ENCODE peak calls at places on chromosomes 3 and 15, in five cellular contexts. A is stimulated activated naive B cell treated with anti-CD40 and anti-IgM and Interleukin-4, amounts not matched to agents 10 μg/mL and 1 μg/mL and 100 μg/mL, for 72 hours; V is tibial artery; J is COLO829; G is neural progenitor cell. L is an unnamed sample.

GRCh38 chr3:179882322-179882721 is 154.4 kb downstream of the PEX5L start:
- DNase-seq in A (no peak), V (no peak), J (no peak), G (peak; percentile 86), L (no peak)

GRCh38 chr15:82709081-82709420 is 624 bp downstream of the AP3B2 start:
- DNase-seq in A (no peak), V (no peak), J (no peak), G (no peak), L (no peak)

GRCh38 chr3:159761377-159761776 is 227.3 kb upstream of the IL12A start:
- DNase-seq in A (no peak), V (peak; percentile 42), J (no peak), G (no peak), L (peak; percentile 73)

GRCh38 chr15:32682569-32682968 is 35.2 kb upstream of the GREM1 start:
- DNase-seq in A (no peak), V (peak; percentile 39), J (no peak), G (no peak), L (no peak)

GRCh38 chr15:31268108-31268501 is 58.5 kb upstream of the KLF13 start:
- DNase-seq in A (no peak), V (peak; percentile 21), J (no peak), G (no peak), L (no peak)

GRCh38 chr3:111859061-111859973 is at the start of gene PHLDB2:
- DNase-seq in A (peak; percentile 31), V (peak; percentile 83), J (no peak), G (peak; percentile 96), L (peak; percentile 91)

GRCh38 chr15:65132841-65133549 is 613 bp downstream of the PDCD7 start:
- DNase-seq in A (peak; percentile 19), V (no peak), J (peak; percentile 35), G (peak; percentile 80), L (peak; percentile 56)

GRCh38 chr3:59609967-59610366 is 560.1 kb upstream of the CFAP20DC start:
- DNase-seq in A (no peak), V (no peak), J (no peak), G (peak; percentile 37), L (no peak)

GRCh38 chr3:183188895-183189462 is 26.4 kb upstream of the LAMP3 start:
- DNase-seq in A (no peak), V (no peak), J (no peak), G (peak; percentile 61), L (no peak)

GRCh38 chr15:33160581-33161165 is 33.8 kb downstream of the FMN1 start:
- DNase-seq in A (no peak), V (no peak), J (no peak), G (no peak), L (no peak)

GRCh38 chr3:121431717-121432517 is 113.9 kb downstream of the POLQ start:
- DNase-seq in A (peak; percentile 4), V (no peak), J (peak; percentile 69), G (no peak), L (no peak)

GRCh38 chr3:172138792-172139507 is 99.6 kb downstream of the FNDC3B start:
- DNase-seq in A (no peak), V (peak; percentile 77), J (peak; percentile 77), G (no peak), L (no peak)